ENCODE peak calls at places on chromosomes 13 and 19, in four cellular contexts. M, Y, N and A are unnamed samples.

GRCh38 chr13:37531054-37531453 is 67.5 kb downstream of the POSTN start:
- DNase-seq in M (no peak), N (no peak), Y (no peak), A (no peak)

GRCh38 chr13:42369071-42369795 is 97.3 kb downstream of the AKAP11 start:
- DNase-seq in M (no peak), N (no peak), Y (no peak), A (no peak)

GRCh38 chr13:65461590-65461989 is 1768.5 kb downstream of the PCDH9 start:
- DNase-seq in N (no peak), Y (no peak), M (no peak), A (no peak)

GRCh38 chr19:55251296-55252081 is 7.3 kb downstream of the PPP6R1 start:
- DNase-seq in M (no peak), N (no peak), Y (no peak), A (no peak)

GRCh38 chr19:54551950-54552912 is 21.4 kb upstream of the LILRA2 start:
- DNase-seq in Y (no peak), N (no peak), M (no peak), A (no peak)

GRCh38 chr13:43269037-43269476 is 245.7 kb downstream of the DNAJC15 start:
- DNase-seq in N (no peak), M (peak), Y (no peak), A (no peak)

GRCh38 chr13:89554801-89555200 is 1792.7 kb upstream of the MIR17HG start:
- DNase-seq in Y (no peak), M (peak), N (no peak), A (no peak)

GRCh38 chr13:26965976-26966375 is 205.4 kb upstream of the GPR12 start:
- DNase-seq in N (no peak), M (peak), Y (no peak), A (no peak)

GRCh38 chr19:755063-755462 is 4.2 kb downstream of the MISP start:
- DNase-seq in Y (no peak), M (no peak), N (no peak), A (no peak)

GRCh38 chr19:15266683-15267082 is 34.4 kb upstream of the EPHX3 start:
- DNase-seq in N (no peak), Y (no peak), M (no peak), A (no peak)

GRCh38 chr13:97114696-97115095 is 107.4 kb upstream of the MBNL2 start:
- DNase-seq in M (no peak), N (peak), Y (no peak), A (no peak)

GRCh38 chr13:36124236-36124822 is 6.9 kb downstream of the DCLK1 start:
- DNase-seq in Y (no peak), M (peak), N (no peak), A (no peak)

GRCh38 chr13:80337011-80337688 is 3.8 kb downstream of the SPRY2 start:
- DNase-seq in Y (no peak), N (no peak), M (peak), A (no peak)

GRCh38 chr19:13425151-13425550 is 81.1 kb downstream of the CACNA1A start:
- DNase-seq in Y (no peak), M (peak), N (no peak), A (no peak)

GRCh38 chr19:9724157-9724556 is 44.4 kb downstream of the ZNF846 start:
- DNase-seq in M (no peak), N (no peak), Y (no peak), A (no peak)
- H3K4me2 ChIP-seq in M (no peak), N (no peak), Y (no peak), A (no peak)

GRCh38 chr19:35853038-35853756 is 893 bp upstream of the NPHS1 start:
- DNase-seq in M (no peak), N (no peak), Y (no peak), A (no peak)

GRCh38 chr19:35858311-35858710 is 1.6 kb downstream of the KIRREL2 start:
- DNase-seq in M (peak), N (no peak), Y (no peak), A (no peak)

GRCh38 chr19:35856001-35856400 is 710 bp upstream of the KIRREL2 start:
- DNase-seq in N (peak), Y (no peak), M (peak), A (no peak)

GRCh38 chr19:35859414-35859813 is 2.7 kb downstream of the KIRREL2 start:
- DNase-seq in N (no peak), Y (no peak), M (no peak), A (no peak)

GRCh38 chr19:35856546-35857149 is at the start of gene KIRREL2:
- DNase-seq in Y (no peak), M (peak), N (peak), A (peak)
- TF ChIP-seq EZH2 in Y (no peak), M (peak), N (no peak), A (peak)

GRCh38 chr13:104461049-104461448 is 1394.8 kb upstream of the SLC10A2 start:
- DNase-seq in Y (no peak), M (no peak), N (peak), A (no peak)

GRCh38 chr13:104466016-104466415 is 1399.8 kb upstream of the SLC10A2 start:
- DNase-seq in M (no peak), N (no peak), Y (no peak), A (no peak)

GRCh38 chr13:104460553-104460952 is 1394.3 kb upstream of the SLC10A2 start:
- DNase-seq in M (no peak), Y (no peak), N (no peak), A (no peak)
- H3K4me3 ChIP-seq in M (no peak), Y (no peak), N (no peak), A (no peak)

DNA sequence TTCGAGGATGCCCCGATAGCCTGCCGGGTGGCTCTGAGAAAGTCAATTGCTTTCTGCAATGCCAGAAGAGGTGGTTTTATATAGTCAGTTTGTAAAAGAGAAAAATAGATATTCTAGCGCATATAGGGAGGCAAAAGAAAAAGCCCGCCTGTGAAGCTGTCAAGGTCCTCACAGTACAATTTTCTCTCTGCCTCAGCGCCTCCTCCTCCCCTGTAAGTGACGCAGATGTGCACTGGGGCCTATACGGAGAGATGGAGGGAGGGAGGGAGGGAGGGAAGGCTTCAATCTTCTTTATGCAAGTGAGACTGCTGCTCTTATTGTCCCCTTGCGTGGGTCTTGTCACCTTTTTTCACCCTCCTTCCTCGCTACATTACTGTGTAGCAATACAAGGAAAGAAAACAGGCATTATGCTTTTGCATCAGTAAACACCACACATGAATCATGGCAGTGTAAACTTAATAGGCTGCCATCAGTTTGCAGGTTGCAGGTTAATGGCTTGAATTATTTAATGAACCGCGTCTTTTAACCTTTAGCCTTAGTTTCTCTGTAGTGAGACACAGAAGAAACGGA is at the start of gene KLHL1:
- DNase-seq in N (peak), Y (no peak), M (no peak), A (no peak)
- H3K4me2 ChIP-seq in N (peak), Y (peak), M (peak), A (no peak)

GRCh38 chr19:46065486-46065885 is 24.7 kb upstream of the IGFL4 start:
- DNase-seq in M (no peak), N (no peak), Y (no peak), A (no peak)

GRCh38 chr19:46067691-46068090 is 26.9 kb upstream of the IGFL4 start:
- DNase-seq in N (no peak), Y (no peak), M (no peak), A (no peak)

GRCh38 chr19:46073268-46073922 is 32.6 kb upstream of the IGFL4 start:
- DNase-seq in N (no peak), M (no peak), Y (no peak), A (no peak)

GRCh38 chr19:46069841-46070341 is 29.1 kb upstream of the IGFL4 start:
- DNase-seq in N (no peak), M (peak), Y (no peak), A (no peak)

DNA sequence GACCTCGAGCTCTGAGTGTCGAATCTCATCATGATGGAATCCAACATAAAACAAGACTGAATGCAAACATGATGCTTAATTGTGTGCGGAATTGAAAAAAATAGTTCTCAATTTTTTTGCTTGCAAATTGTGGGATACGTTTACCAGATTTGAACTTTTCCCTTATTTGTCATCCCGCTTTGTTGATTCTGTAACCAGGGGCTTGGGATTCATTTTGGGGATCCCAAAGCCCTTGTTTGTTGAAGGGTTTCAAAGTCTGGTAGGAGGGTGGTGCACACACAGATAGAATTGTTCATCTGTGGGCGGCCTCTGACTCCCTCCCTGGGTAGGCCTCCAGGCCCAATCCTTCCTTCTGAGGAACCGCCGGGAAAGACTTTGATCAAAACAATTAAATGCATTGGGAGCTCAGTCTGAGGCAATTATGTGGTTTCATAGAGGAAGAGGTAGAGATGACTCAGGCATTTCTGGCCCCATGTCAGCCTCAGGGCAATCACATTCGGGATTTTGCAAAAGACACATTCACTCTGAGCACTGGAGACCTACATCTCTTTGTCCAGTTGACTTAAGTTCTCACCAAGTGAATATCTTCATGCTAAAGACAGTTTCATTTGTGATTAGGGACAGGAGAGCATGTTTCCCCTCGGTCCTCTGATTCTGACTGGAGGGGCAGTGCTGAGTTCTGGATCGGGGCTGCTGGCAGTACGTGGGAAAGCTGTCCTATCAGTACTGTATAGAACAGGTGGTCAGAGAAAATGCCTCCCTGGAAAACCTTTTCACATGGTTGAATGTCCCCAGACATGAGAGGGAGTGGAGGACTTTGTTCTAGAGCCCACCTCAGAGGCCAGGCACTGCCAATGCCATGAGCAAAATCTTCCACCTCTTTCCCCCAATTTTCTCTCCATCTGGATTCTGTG is 27.8 kb upstream of the IGFL4 start:
- DNase-seq in N (no peak), M (peak), Y (no peak), A (no peak)
- TF ChIP-seq EZH2 in N (no peak), M (no peak), Y (no peak), A (peak)

DNA sequence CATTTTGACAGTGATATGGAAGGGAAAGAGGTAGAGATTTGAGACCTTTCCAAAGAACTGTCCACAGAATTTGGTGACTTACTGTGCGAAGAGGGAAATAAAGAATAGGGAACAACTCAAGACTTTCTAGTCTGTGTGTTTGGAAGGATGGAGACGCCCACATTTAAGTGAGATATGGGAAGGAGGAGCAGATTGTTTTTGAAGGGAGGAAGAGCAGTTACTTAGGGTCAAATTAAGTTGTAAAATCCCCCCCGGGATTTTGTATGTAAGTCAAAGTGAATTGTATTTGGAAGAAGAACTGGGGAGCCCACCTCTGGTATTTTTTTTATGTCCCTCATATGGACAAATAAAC is 1.2 kb downstream of the USPL1 start:
- DNase-seq in N (no peak), Y (no peak), M (no peak), A (no peak)
- H3K4me3 ChIP-seq in N (peak), Y (peak), M (peak), A (peak)